ENCODE peak calls at places on chromosomes 16 and 17, in eight cellular contexts. Q, U, X, B, W, P, V and L are unnamed samples.

GRCh38 chr17:7894226-7894625 is 5.6 kb downstream of the CHD3 start:
- DNase-seq in Q (no peak), U (no peak), X (no peak), B (no peak), W (no peak), P (no peak), V (no peak), L (no peak)

GRCh38 chr16:28180660-28181556 is 30.9 kb downstream of the XPO6 start:
- DNase-seq in Q (no peak), U (no peak), X (peak; percentile 69), B (peak; percentile 38), W (no peak), P (no peak), V (no peak), L (no peak)

GRCh38 chr16:53872248-53873221 is 168.6 kb downstream of the FTO start:
- DNase-seq in Q (peak; percentile 89), U (no peak), X (peak; percentile 91), B (peak; percentile 90), W (no peak), P (no peak), V (no peak), L (no peak)

GRCh38 chr17:21275047-21275578 is 9.4 kb upstream of the MAP2K3 start:
- DNase-seq in Q (no peak), U (no peak), X (no peak), B (no peak), W (no peak), P (no peak), V (no peak), L (no peak)

GRCh38 chr16:22358000-22358399 is 16.4 kb downstream of the CDR2 start:
- DNase-seq in Q (no peak), U (no peak), X (no peak), B (no peak), W (no peak), P (no peak), V (no peak), L (no peak)

GRCh38 chr17:38322156-38322779 is 21.5 kb downstream of the GPR179 start:
- DNase-seq in Q (peak; percentile 52), U (peak; percentile 91), X (peak; percentile 39), B (peak; percentile 42), W (peak; percentile 84), P (peak; percentile 83), V (peak; percentile 61), L (peak; percentile 83)

GRCh38 chr16:38941-39892 is 14.2 kb downstream of the POLR3K start:
- DNase-seq in Q (no peak), U (peak; percentile 92), X (no peak), B (no peak), W (peak; percentile 86), P (no peak), V (no peak), L (no peak)

GRCh38 chr16:17328971-17329370 is 141.8 kb downstream of the XYLT1 start:
- DNase-seq in Q (peak; percentile 75), U (no peak), X (peak; percentile 57), B (no peak), W (no peak), P (no peak), V (no peak), L (no peak)

GRCh38 chr17:44272954-44273353 is 5.0 kb upstream of the SLC4A1 start:
- DNase-seq in Q (no peak), U (no peak), X (no peak), B (no peak), W (no peak), P (no peak), V (no peak), L (no peak)

GRCh38 chr17:8855477-8856204 is 11.8 kb downstream of the PIK3R6 start:
- DNase-seq in Q (no peak), U (no peak), X (peak; percentile 12), B (no peak), W (peak; percentile 48), P (no peak), V (no peak), L (no peak)

GRCh38 chr16:77212736-77213541 is 13.7 kb downstream of the SYCE1L start:
- DNase-seq in Q (no peak), U (peak; percentile 93), X (no peak), B (peak; percentile 50), W (peak; percentile 77), P (peak; percentile 82), V (peak; percentile 53), L (peak; percentile 89)

GRCh38 chr16:8183186-8184099 is 406.9 kb downstream of the TMEM114 start:
- DNase-seq in Q (no peak), U (no peak), X (no peak), B (no peak), W (no peak), P (no peak), V (no peak), L (no peak)

GRCh38 chr17:30964878-30965277 is 6.0 kb upstream of the RNF135 start:
- DNase-seq in Q (peak; percentile 25), U (no peak), X (peak; percentile 34), B (no peak), W (no peak), P (no peak), V (no peak), L (no peak)

GRCh38 chr17:50114849-50115357 is 15.1 kb downstream of the SAMD14 start:
- DNase-seq in Q (peak; percentile 74), U (no peak), X (peak; percentile 64), B (peak; percentile 70), W (peak; percentile 80), P (peak; percentile 37), V (no peak), L (no peak)

GRCh38 chr16:58515871-58516767 is 802 bp downstream of the SETD6 start:
- DNase-seq in Q (no peak), U (peak; percentile 91), X (no peak), B (no peak), W (peak; percentile 78), P (peak; percentile 33), V (no peak), L (no peak)

DNA sequence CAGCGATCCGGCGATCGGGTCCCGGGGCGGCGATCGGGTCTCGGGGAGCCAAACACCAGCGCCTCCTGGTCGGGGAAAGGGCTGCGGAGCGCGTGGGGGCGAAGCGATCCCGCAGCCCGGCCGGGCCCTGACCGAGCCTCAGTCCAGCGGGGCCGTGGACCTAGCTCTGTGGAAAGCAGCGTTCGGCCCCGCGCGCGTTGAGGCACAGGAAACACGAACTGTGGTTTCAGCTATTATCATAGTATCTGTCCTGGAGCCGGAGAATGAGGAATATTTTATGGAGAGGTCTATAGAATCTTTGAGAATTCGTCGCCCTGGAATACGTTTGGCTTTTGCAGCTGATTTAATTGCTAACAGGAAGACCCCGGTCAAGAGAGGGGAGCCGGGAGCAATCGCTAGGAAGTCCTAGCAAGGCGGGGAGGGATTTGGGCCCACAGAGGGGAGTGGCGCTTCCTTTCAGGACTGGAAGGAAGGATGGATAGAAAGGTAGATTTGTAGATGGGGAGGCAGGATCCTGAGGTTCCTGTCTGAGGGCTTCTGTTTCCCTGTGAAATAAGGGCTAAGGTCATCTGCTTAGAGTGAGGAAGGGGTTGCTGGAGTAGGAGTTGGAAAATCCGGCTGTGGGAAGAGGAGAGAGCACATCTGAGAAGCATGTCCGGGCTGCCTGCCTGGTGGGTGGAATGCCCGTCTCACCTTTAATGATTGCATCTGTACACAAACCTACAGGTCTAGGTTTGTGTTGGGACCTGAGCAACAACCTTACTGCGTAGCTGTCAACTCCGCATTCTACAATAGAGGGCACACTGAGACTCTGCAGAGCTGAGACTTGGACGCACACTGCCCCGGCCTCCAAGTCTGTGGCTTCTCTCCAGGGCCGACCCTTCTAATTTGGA is 770 bp downstream of the CCNF start:
- DNase-seq in Q (no peak), U (peak; percentile 70), X (no peak), B (peak; percentile 24), W (peak; percentile 62), P (peak; percentile 47), V (no peak), L (peak; percentile 35)
- TF ChIP-seq CTCF in Q (peak; percentile 8), U (peak; percentile 21), X (peak; percentile 19), B (peak; percentile 21), W (peak; percentile 63), P (no peak), V (no peak), L (no peak)

GRCh38 chr17:79028496-79029326 is 4.7 kb downstream of the C1QTNF1 start:
- DNase-seq in Q (no peak), U (peak; percentile 46), X (no peak), B (no peak), W (no peak), P (no peak), V (no peak), L (no peak)
- TF ChIP-seq CTCF in Q (peak; percentile 28), U (peak; percentile 11), X (peak; percentile 40), B (peak; percentile 36), W (no peak), P (no peak), V (no peak), L (no peak)

GRCh38 chr17:36760425-36760824 is 159.0 kb downstream of the MRM1 start:
- DNase-seq in Q (no peak), U (peak; percentile 9), X (no peak), B (no peak), W (no peak), P (no peak), V (no peak), L (no peak)

GRCh38 chr17:36756695-36757094 is 155.3 kb downstream of the MRM1 start:
- DNase-seq in Q (no peak), U (no peak), X (no peak), B (no peak), W (no peak), P (no peak), V (no peak), L (no peak)

GRCh38 chr17:36750316-36750885 is 149.0 kb downstream of the MRM1 start:
- DNase-seq in Q (no peak), U (peak; percentile 38), X (no peak), B (no peak), W (no peak), P (no peak), V (no peak), L (no peak)

GRCh38 chr17:36752096-36752888 is 150.9 kb downstream of the MRM1 start:
- DNase-seq in Q (no peak), U (peak; percentile 28), X (no peak), B (no peak), W (no peak), P (no peak), V (no peak), L (no peak)

DNA sequence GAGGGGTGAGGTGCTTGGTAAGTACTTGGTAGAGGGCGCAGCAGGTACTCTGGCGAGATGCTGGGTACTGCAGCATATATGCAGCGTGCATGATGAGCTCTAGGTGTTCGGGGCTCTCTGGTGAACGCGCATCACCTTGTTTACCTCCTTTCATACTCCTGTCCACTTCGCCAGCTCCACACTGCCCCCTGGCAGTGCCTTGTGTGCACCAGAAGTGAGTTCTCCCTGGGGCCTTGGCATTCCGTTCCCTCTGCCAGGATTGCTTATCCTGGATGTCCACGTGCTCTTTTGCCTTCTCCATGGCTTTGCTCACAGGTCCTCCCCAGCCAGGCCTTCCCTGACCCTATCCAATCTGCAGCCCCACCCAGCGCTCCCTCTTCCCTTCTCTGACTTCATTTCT is 154.2 kb downstream of the MRM1 start:
- DNase-seq in Q (peak; percentile 4), U (peak; percentile 48), X (no peak), B (no peak), W (peak; percentile 53), P (no peak), V (no peak), L (no peak)
- TF ChIP-seq CTCF in Q (peak; percentile 37), U (peak; percentile 31), X (no peak), B (peak; percentile 39), W (peak; percentile 49), P (peak; percentile 22), V (no peak), L (no peak)

DNA sequence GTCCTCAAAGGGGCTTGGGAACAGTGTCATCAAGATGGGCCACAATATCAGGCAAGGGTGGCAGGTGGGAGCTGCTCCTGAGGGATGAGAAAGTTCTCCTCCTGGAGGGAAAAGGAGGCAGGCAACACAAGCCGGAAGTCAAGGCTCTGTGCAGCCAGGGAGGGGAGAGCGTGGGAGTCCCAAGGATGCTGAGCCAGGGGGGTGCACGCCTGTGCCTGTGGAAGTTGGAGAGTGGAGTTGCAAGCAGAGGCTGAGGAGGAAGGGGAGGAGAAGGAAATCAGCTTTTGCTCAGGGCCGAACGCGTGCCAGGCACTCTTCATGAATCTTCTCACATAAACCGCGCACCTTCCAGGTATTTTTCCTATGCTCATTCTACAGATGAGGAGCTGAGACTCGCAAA is 7.4 kb upstream of the SLC13A2 start:
- DNase-seq in Q (no peak), U (no peak), X (no peak), B (no peak), W (no peak), P (no peak), V (no peak), L (no peak)
- TF ChIP-seq CTCF in Q (no peak), U (no peak), X (no peak), B (no peak), W (no peak), P (no peak), V (no peak), L (no peak)